ENCODE peak calls at places on chromosomes 13 and 19, in five cellular contexts. One of them, this sample, is unnamed.

GRCh38 chr13:47119568-47120080 is 222.8 kb upstream of the HTR2A start:
- DNase-seq in glutamatergic neuron: no peak
- DNase-seq in brain microvascular endothelial cell: no peak
- DNase-seq in esophagus squamous epithelium: no peak
- DNase-seq in ascending aorta: no peak
- DNase-seq in this sample: peak

GRCh38 chr19:16581971-16582343 is 9.7 kb upstream of the SLC35E1 start:
- DNase-seq in glutamatergic neuron: no peak
- DNase-seq in brain microvascular endothelial cell: no peak
- DNase-seq in esophagus squamous epithelium: no peak
- DNase-seq in ascending aorta: no peak
- DNase-seq in this sample: no peak

GRCh38 chr13:29435125-29435911 is 160.2 kb downstream of the SLC7A1 start:
- DNase-seq in glutamatergic neuron: no peak
- DNase-seq in brain microvascular endothelial cell: peak
- DNase-seq in esophagus squamous epithelium: no peak
- DNase-seq in ascending aorta: no peak
- DNase-seq in this sample: peak

GRCh38 chr19:53511933-53512374 is 26.0 kb upstream of the ZNF331 start:
- DNase-seq in glutamatergic neuron: peak
- DNase-seq in brain microvascular endothelial cell: peak
- DNase-seq in esophagus squamous epithelium: no peak
- DNase-seq in ascending aorta: no peak
- DNase-seq in this sample: peak

GRCh38 chr19:35266904-35267817 is 1.6 kb upstream of the USF2 start:
- DNase-seq in glutamatergic neuron: peak
- DNase-seq in brain microvascular endothelial cell: no peak
- DNase-seq in esophagus squamous epithelium: no peak
- DNase-seq in ascending aorta: no peak
- DNase-seq in this sample: no peak

GRCh38 chr19:29806098-29806866 is 5.5 kb upstream of the CCNE1 start:
- DNase-seq in glutamatergic neuron: peak
- DNase-seq in brain microvascular endothelial cell: peak
- DNase-seq in esophagus squamous epithelium: no peak
- DNase-seq in ascending aorta: no peak
- DNase-seq in this sample: no peak

GRCh38 chr19:30227071-30227621 is 145.0 kb upstream of the ZNF536 start:
- DNase-seq in glutamatergic neuron: no peak
- DNase-seq in brain microvascular endothelial cell: no peak
- DNase-seq in esophagus squamous epithelium: no peak
- DNase-seq in ascending aorta: no peak
- DNase-seq in this sample: no peak

GRCh38 chr13:19860884-19861655 is 2.4 kb downstream of the ZMYM5 start:
- DNase-seq in glutamatergic neuron: no peak
- DNase-seq in brain microvascular endothelial cell: peak
- DNase-seq in esophagus squamous epithelium: no peak
- DNase-seq in ascending aorta: no peak
- DNase-seq in this sample: peak

GRCh38 chr19:406999-407491 is 1.9 kb downstream of the C2CD4C start:
- DNase-seq in glutamatergic neuron: peak
- DNase-seq in brain microvascular endothelial cell: no peak
- DNase-seq in esophagus squamous epithelium: no peak
- DNase-seq in ascending aorta: no peak
- DNase-seq in this sample: no peak

GRCh38 chr13:30841161-30841560 is 64.9 kb upstream of the MEDAG start:
- DNase-seq in glutamatergic neuron: no peak
- DNase-seq in brain microvascular endothelial cell: no peak
- DNase-seq in esophagus squamous epithelium: no peak
- DNase-seq in ascending aorta: no peak
- DNase-seq in this sample: no peak

GRCh38 chr13:108346376-108346775 is 76.9 kb downstream of the TNFSF13B start:
- DNase-seq in glutamatergic neuron: no peak
- DNase-seq in brain microvascular endothelial cell: no peak
- DNase-seq in esophagus squamous epithelium: no peak
- DNase-seq in ascending aorta: no peak
- DNase-seq in this sample: no peak

GRCh38 chr19:49339364-49340068 is 4.3 kb downstream of the CD37 start:
- DNase-seq in glutamatergic neuron: peak
- DNase-seq in brain microvascular endothelial cell: peak
- DNase-seq in esophagus squamous epithelium: no peak
- DNase-seq in ascending aorta: peak
- DNase-seq in this sample: no peak

GRCh38 chr19:6509118-6509971 is 7.2 kb upstream of the TUBB4A start:
- DNase-seq in glutamatergic neuron: no peak
- DNase-seq in brain microvascular endothelial cell: no peak
- DNase-seq in esophagus squamous epithelium: no peak
- DNase-seq in ascending aorta: no peak
- DNase-seq in this sample: no peak

GRCh38 chr13:23321534-23322241 is 111.8 kb downstream of the SACS start:
- DNase-seq in glutamatergic neuron: no peak
- DNase-seq in brain microvascular endothelial cell: peak
- DNase-seq in esophagus squamous epithelium: no peak
- DNase-seq in ascending aorta: no peak
- DNase-seq in this sample: peak

GRCh38 chr13:105997436-105998232 is 537.8 kb downstream of the EFNB2 start:
- DNase-seq in glutamatergic neuron: no peak
- DNase-seq in brain microvascular endothelial cell: no peak
- DNase-seq in esophagus squamous epithelium: no peak
- DNase-seq in ascending aorta: no peak
- DNase-seq in this sample: no peak

GRCh38 chr13:21050288-21051197 is 10.8 kb downstream of the LATS2 start:
- DNase-seq in glutamatergic neuron: no peak
- DNase-seq in brain microvascular endothelial cell: peak
- DNase-seq in esophagus squamous epithelium: no peak
- DNase-seq in ascending aorta: no peak
- DNase-seq in this sample: no peak

GRCh38 chr13:26941345-26942174 is 181.0 kb upstream of the GPR12 start:
- DNase-seq in glutamatergic neuron: no peak
- DNase-seq in brain microvascular endothelial cell: peak
- DNase-seq in esophagus squamous epithelium: no peak
- DNase-seq in ascending aorta: no peak
- DNase-seq in this sample: peak

GRCh38 chr19:3682741-3683404 is 17.4 kb downstream of the PIP5K1C start:
- DNase-seq in glutamatergic neuron: peak
- DNase-seq in brain microvascular endothelial cell: peak
- DNase-seq in esophagus squamous epithelium: no peak
- DNase-seq in ascending aorta: no peak
- DNase-seq in this sample: no peak

GRCh38 chr13:51317262-51317661 is 22.2 kb upstream of the SERPINE3 start:
- DNase-seq in glutamatergic neuron: no peak
- DNase-seq in brain microvascular endothelial cell: peak
- DNase-seq in esophagus squamous epithelium: no peak
- DNase-seq in ascending aorta: no peak
- DNase-seq in this sample: peak

GRCh38 chr19:48819366-48819816 is 8.6 kb upstream of the BCAT2 start:
- DNase-seq in glutamatergic neuron: no peak
- DNase-seq in brain microvascular endothelial cell: no peak
- DNase-seq in esophagus squamous epithelium: no peak
- DNase-seq in ascending aorta: peak
- DNase-seq in this sample: peak

GRCh38 chr13:111947026-111947810 is 119.7 kb upstream of the SOX1 start:
- DNase-seq in glutamatergic neuron: no peak
- DNase-seq in brain microvascular endothelial cell: no peak
- DNase-seq in esophagus squamous epithelium: no peak
- DNase-seq in ascending aorta: no peak
- DNase-seq in this sample: no peak

GRCh38 chr19:42601811-42602443 is 7.2 kb upstream of the CEACAM8 start:
- DNase-seq in glutamatergic neuron: no peak
- DNase-seq in brain microvascular endothelial cell: peak
- DNase-seq in esophagus squamous epithelium: no peak
- DNase-seq in ascending aorta: no peak
- DNase-seq in this sample: peak

GRCh38 chr13:28299941-28300340 is 161.6 kb downstream of the PAN3 start:
- DNase-seq in glutamatergic neuron: no peak
- DNase-seq in brain microvascular endothelial cell: no peak
- DNase-seq in esophagus squamous epithelium: no peak
- DNase-seq in ascending aorta: no peak
- DNase-seq in this sample: no peak

GRCh38 chr19:3381701-3382372 is 15.5 kb downstream of the NFIC start:
- DNase-seq in glutamatergic neuron: no peak
- DNase-seq in brain microvascular endothelial cell: no peak
- DNase-seq in esophagus squamous epithelium: no peak
- DNase-seq in ascending aorta: no peak
- DNase-seq in this sample: no peak

GRCh38 chr19:5585461-5586299 is 17.9 kb upstream of the TINCR start:
- DNase-seq in glutamatergic neuron: no peak
- DNase-seq in brain microvascular endothelial cell: peak
- DNase-seq in esophagus squamous epithelium: no peak
- DNase-seq in ascending aorta: no peak
- DNase-seq in this sample: no peak

GRCh38 chr13:99843872-99844271 is 127.7 kb downstream of the ZIC5 start:
- DNase-seq in glutamatergic neuron: no peak
- DNase-seq in brain microvascular endothelial cell: no peak
- DNase-seq in esophagus squamous epithelium: no peak
- DNase-seq in ascending aorta: no peak
- DNase-seq in this sample: no peak

GRCh38 chr13:66911411-66911939 is 318.7 kb downstream of the PCDH9 start:
- DNase-seq in glutamatergic neuron: no peak
- DNase-seq in brain microvascular endothelial cell: no peak
- DNase-seq in esophagus squamous epithelium: no peak
- DNase-seq in ascending aorta: no peak
- DNase-seq in this sample: no peak

GRCh38 chr13:33280923-33281322 is 4.6 kb downstream of the STARD13 start:
- DNase-seq in glutamatergic neuron: no peak
- DNase-seq in brain microvascular endothelial cell: no peak
- DNase-seq in esophagus squamous epithelium: no peak
- DNase-seq in ascending aorta: no peak
- DNase-seq in this sample: no peak

GRCh38 chr13:113656831-113657671 is 947 bp downstream of the ATP4B start:
- DNase-seq in glutamatergic neuron: peak
- DNase-seq in brain microvascular endothelial cell: no peak
- DNase-seq in esophagus squamous epithelium: no peak
- DNase-seq in ascending aorta: no peak
- DNase-seq in this sample: no peak

GRCh38 chr19:246551-246950 is 44.7 kb downstream of the PLPP2 start:
- DNase-seq in glutamatergic neuron: no peak
- DNase-seq in brain microvascular endothelial cell: no peak
- DNase-seq in esophagus squamous epithelium: no peak
- DNase-seq in ascending aorta: no peak
- DNase-seq in this sample: no peak

GRCh38 chr19:55446060-55446459 is 3.0 kb upstream of the SHISA7 start:
- DNase-seq in glutamatergic neuron: no peak
- DNase-seq in brain microvascular endothelial cell: no peak
- DNase-seq in esophagus squamous epithelium: no peak
- DNase-seq in ascending aorta: no peak
- DNase-seq in this sample: no peak

GRCh38 chr19:39301562-39301961 is 5.4 kb downstream of the IFNL1 start:
- DNase-seq in glutamatergic neuron: no peak
- DNase-seq in brain microvascular endothelial cell: no peak
- DNase-seq in esophagus squamous epithelium: no peak
- DNase-seq in ascending aorta: no peak
- DNase-seq in this sample: no peak
- TF ChIP-seq CTCF in glutamatergic neuron: no peak
- TF ChIP-seq CTCF in brain microvascular endothelial cell: no peak
- TF ChIP-seq CTCF in esophagus squamous epithelium: no peak
- TF ChIP-seq CTCF in ascending aorta: no peak
- TF ChIP-seq CTCF in this sample: no peak

DNA sequence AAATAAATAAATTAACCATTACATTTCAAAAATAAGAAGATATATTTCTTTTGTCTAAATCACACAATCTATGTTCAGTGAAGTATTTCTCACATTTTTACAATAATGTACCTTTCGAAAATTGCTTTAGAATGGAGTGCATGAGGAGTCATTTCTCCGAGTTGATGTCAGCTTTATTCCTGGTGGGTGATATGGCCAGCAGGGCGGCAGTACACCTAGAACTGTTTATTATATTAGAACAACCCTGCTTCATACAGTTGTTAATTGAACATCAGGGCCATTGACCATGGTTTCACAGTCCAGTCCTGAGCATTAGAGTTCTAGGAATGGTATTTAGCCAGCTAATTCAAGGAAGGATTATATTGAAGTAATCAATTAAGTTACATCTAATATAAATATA is 696.3 kb upstream of the SLC10A2 start:
- DNase-seq in glutamatergic neuron: no peak
- DNase-seq in brain microvascular endothelial cell: no peak
- DNase-seq in esophagus squamous epithelium: no peak
- DNase-seq in ascending aorta: no peak
- DNase-seq in this sample: no peak
- TF ChIP-seq CTCF in glutamatergic neuron: peak
- TF ChIP-seq CTCF in brain microvascular endothelial cell: peak
- TF ChIP-seq CTCF in esophagus squamous epithelium: no peak
- TF ChIP-seq CTCF in ascending aorta: no peak
- TF ChIP-seq CTCF in this sample: peak

GRCh38 chr19:7751157-7751783 is 3.9 kb upstream of the CD209 start:
- DNase-seq in glutamatergic neuron: no peak
- DNase-seq in brain microvascular endothelial cell: no peak
- DNase-seq in esophagus squamous epithelium: no peak
- DNase-seq in ascending aorta: no peak
- DNase-seq in this sample: no peak

GRCh38 chr19:7748171-7748570 is 837 bp upstream of the CD209 start:
- DNase-seq in glutamatergic neuron: no peak
- DNase-seq in brain microvascular endothelial cell: no peak
- DNase-seq in esophagus squamous epithelium: no peak
- DNase-seq in ascending aorta: no peak
- DNase-seq in this sample: no peak

GRCh38 chr19:7746903-7747884 is at the start of gene CD209:
- DNase-seq in glutamatergic neuron: no peak
- DNase-seq in brain microvascular endothelial cell: no peak
- DNase-seq in esophagus squamous epithelium: no peak
- DNase-seq in ascending aorta: no peak
- DNase-seq in this sample: no peak

GRCh38 chr19:7744871-7745270 is 2.5 kb downstream of the CD209 start:
- DNase-seq in glutamatergic neuron: no peak
- DNase-seq in brain microvascular endothelial cell: no peak
- DNase-seq in esophagus squamous epithelium: no peak
- DNase-seq in ascending aorta: no peak
- DNase-seq in this sample: no peak

GRCh38 chr19:7748756-7749155 is 1.4 kb upstream of the CD209 start:
- DNase-seq in glutamatergic neuron: no peak
- DNase-seq in brain microvascular endothelial cell: no peak
- DNase-seq in esophagus squamous epithelium: no peak
- DNase-seq in ascending aorta: no peak
- DNase-seq in this sample: peak
- TF ChIP-seq CTCF in glutamatergic neuron: no peak
- TF ChIP-seq CTCF in brain microvascular endothelial cell: peak
- TF ChIP-seq CTCF in esophagus squamous epithelium: no peak
- TF ChIP-seq CTCF in ascending aorta: no peak
- TF ChIP-seq CTCF in this sample: peak

GRCh38 chr13:86608739-86609138 is 809.5 kb upstream of the SLITRK6 start:
- DNase-seq in glutamatergic neuron: no peak
- DNase-seq in brain microvascular endothelial cell: no peak
- DNase-seq in esophagus squamous epithelium: no peak
- DNase-seq in ascending aorta: no peak
- DNase-seq in this sample: no peak
- TF ChIP-seq CTCF in glutamatergic neuron: no peak
- TF ChIP-seq CTCF in brain microvascular endothelial cell: no peak
- TF ChIP-seq CTCF in esophagus squamous epithelium: no peak
- TF ChIP-seq CTCF in ascending aorta: no peak
- TF ChIP-seq CTCF in this sample: no peak

GRCh38 chr13:73417012-73417615 is 358.3 kb downstream of the KLF5 start:
- DNase-seq in glutamatergic neuron: no peak
- DNase-seq in brain microvascular endothelial cell: no peak
- DNase-seq in esophagus squamous epithelium: no peak
- DNase-seq in ascending aorta: no peak
- DNase-seq in this sample: no peak
- TF ChIP-seq CTCF in glutamatergic neuron: no peak
- TF ChIP-seq CTCF in brain microvascular endothelial cell: peak
- TF ChIP-seq CTCF in esophagus squamous epithelium: no peak
- TF ChIP-seq CTCF in ascending aorta: no peak
- TF ChIP-seq CTCF in this sample: peak

This sample was measured in HFFc6.